ENCODE peak calls at places on chromosome 4, in six cellular contexts. L, A, X, D, O and I are unnamed samples. For H3K9me3, the result is how much of the 10 kb centered on the place peaks cover.

GRCh38 chr4:104728380-104729122 is 233.9 kb upstream of the CXXC4 start:
- DNase-seq in L (no peak), A (no peak), X (no peak), D (no peak), O (no peak), I (no peak)

GRCh38 chr4:153933851-153934688 is 145.2 kb upstream of the SFRP2 start:
- DNase-seq in L (peak), A (no peak), X (no peak), D (no peak), O (no peak), I (no peak)

GRCh38 chr4:153620352-153620751 is 63.7 kb upstream of the TLR2 start:
- DNase-seq in L (no peak), A (no peak), X (no peak), D (no peak), O (no peak), I (no peak)

GRCh38 chr4:180550106-180550505 is 1693.1 kb upstream of the TENM3 start:
- DNase-seq in L (no peak), A (no peak), X (no peak), D (no peak), O (no peak), I (no peak)

GRCh38 chr4:11073621-11074051 is 355.1 kb downstream of the HS3ST1 start:
- DNase-seq in L (peak), A (peak), X (no peak), D (no peak), O (no peak), I (no peak)

GRCh38 chr4:2248044-2248780 is 6.3 kb upstream of the HAUS3 start:
- DNase-seq in L (no peak), A (peak), X (peak), D (peak), O (no peak), I (no peak)

GRCh38 chr4:112514079-112514448 is 1.9 kb downstream of the NEUROG2 start:
- DNase-seq in L (no peak), A (no peak), X (no peak), D (no peak), O (no peak), I (no peak)

GRCh38 chr4:13289391-13289790 is 194.7 kb downstream of the RAB28 start:
- DNase-seq in L (no peak), A (no peak), X (no peak), D (no peak), O (no peak), I (no peak)

GRCh38 chr4:40335508-40335860 is 351 bp downstream of the CHRNA9 start:
- DNase-seq in L (no peak), A (no peak), X (no peak), D (no peak), O (no peak), I (no peak)

GRCh38 chr4:82842593-82842992 is 44.0 kb upstream of the SCD5 start:
- DNase-seq in L (no peak), A (no peak), X (no peak), D (no peak), O (no peak), I (no peak)

GRCh38 chr4:102466298-102466697 is 34.9 kb upstream of the NFKB1 start:
- DNase-seq in L (no peak), A (no peak), X (no peak), D (no peak), O (no peak), I (no peak)

GRCh38 chr4:157012781-157013180 is 41.2 kb upstream of the PDGFC start:
- DNase-seq in L (no peak), A (no peak), X (no peak), D (no peak), O (no peak), I (no peak)

GRCh38 chr4:83929550-83929949 is 393.6 kb downstream of the GPAT3 start:
- DNase-seq in L (no peak), A (no peak), X (no peak), D (no peak), O (no peak), I (no peak)

GRCh38 chr4:83011779-83012630 is 1.4 kb upstream of the LIN54 start:
- DNase-seq in L (peak), A (peak), X (peak), D (no peak), O (peak), I (peak)

GRCh38 chr4:25252230-25253071 is 18.6 kb downstream of the PI4K2B start:
- DNase-seq in L (no peak), A (no peak), X (no peak), D (no peak), O (no peak), I (no peak)

GRCh38 chr4:131288441-131288840 is 1860.7 kb upstream of the PCDH10 start:
- DNase-seq in L (no peak), A (no peak), X (no peak), D (no peak), O (no peak), I (no peak)
- H3K9me3 ChIP-seq in L (under half), A (under half), X (under half), D (under half), O (under half), I (under half)

GRCh38 chr4:159689526-159689925 is 586.6 kb downstream of the RAPGEF2 start:
- DNase-seq in L (no peak), A (no peak), X (no peak), D (no peak), O (no peak), I (no peak)
- H3K9me3 ChIP-seq in L (under half), A (under half), X (under half), D (under half), O (under half), I (under half)

GRCh38 chr4:581753-582361 is 5.8 kb upstream of the TMEM271 start:
- DNase-seq in L (no peak), A (no peak), X (no peak), D (no peak), O (no peak), I (no peak)
- H3K9me3 ChIP-seq in L (under half), A (under half), X (under half), D (under half), O (under half), I (under half)

GRCh38 chr4:91769912-91770311 is 533.9 kb upstream of the GRID2 start:
- DNase-seq in L (no peak), A (no peak), X (no peak), D (no peak), O (no peak), I (no peak)
- H3K9me3 ChIP-seq in L (under half), A (under half), X (under half), D (under half), O (under half), I (under half)